ENCODE peak calls at places on chromosome 5, in four cellular contexts. I is CD8-positive, alpha-beta memory T cell; K is GM12892; N is fibroblast of the aortic adventitia. Z is an unnamed sample.

GRCh38 chr5:169020102-169020501 is 280.8 kb downstream of the SLIT3 start:
- DNase-seq in I (no peak), K (no peak), N (no peak), Z (no peak)

GRCh38 chr5:151694035-151694485 is 7.3 kb upstream of the SPARC start:
- DNase-seq in I (no peak), K (no peak), N (peak), Z (no peak)

GRCh38 chr5:120388016-120388781 is 75.9 kb upstream of the PRR16 start:
- DNase-seq in I (no peak), K (no peak), N (peak), Z (no peak)

GRCh38 chr5:180172447-180173197 is 36.4 kb downstream of the RASGEF1C start:
- DNase-seq in I (no peak), K (no peak), N (peak), Z (no peak)

GRCh38 chr5:81140942-81141341 is 92.2 kb upstream of the CKMT2 start:
- DNase-seq in I (no peak), K (no peak), N (peak), Z (no peak)

GRCh38 chr5:42586625-42587024 is 163.4 kb downstream of the GHR start:
- DNase-seq in I (no peak), K (no peak), N (peak), Z (no peak)

GRCh38 chr5:143248822-143249579 is 154.5 kb downstream of the NR3C1 start:
- DNase-seq in I (no peak), K (no peak), N (peak), Z (no peak)

GRCh38 chr5:178778919-178779318 is 48.5 kb upstream of the ZNF354A start:
- DNase-seq in I (no peak), K (no peak), N (no peak), Z (no peak)

GRCh38 chr5:23302438-23302837 is 205.0 kb upstream of the PRDM9 start:
- DNase-seq in I (no peak), K (no peak), N (no peak), Z (no peak)

GRCh38 chr5:80318212-80318611 is 1.6 kb upstream of the SPZ1 start:
- DNase-seq in I (no peak), K (no peak), N (peak), Z (no peak)

GRCh38 chr5:123170816-123171345 is 81.8 kb downstream of the PRDM6 start:
- DNase-seq in I (no peak), K (no peak), N (no peak), Z (no peak)

GRCh38 chr5:179607449-179607931 is 16.0 kb downstream of the HNRNPH1 start:
- DNase-seq in I (no peak), K (no peak), N (peak), Z (no peak)

GRCh38 chr5:15737036-15737821 is 237.2 kb downstream of the FBXL7 start:
- DNase-seq in I (no peak), K (no peak), N (peak), Z (no peak)

GRCh38 chr5:84255318-84255717 is 129.4 kb downstream of the EDIL3 start:
- DNase-seq in I (no peak), K (no peak), N (peak), Z (no peak)